ENCODE peak calls at places on chromosomes 2 and 18, in six cellular contexts. N is PC-9; O is RWPE2; C is effector memory CD4-positive, alpha-beta T cell; A is CD8-positive, alpha-beta T cell; W is transverse colon. S is an unnamed sample.
A peak's percentile ranks its signal among the peaks of the same experiment; 100 is the strongest.

GRCh38 chr2:85886585-85886984 is 2.2 kb downstream of the ST3GAL5 start:
- DNase-seq in N (no peak), O (no peak), C (no peak), A (peak; percentile 59), W (peak; percentile 41), S (peak; percentile 54)

GRCh38 chr2:39780825-39781600 is 2.0 kb upstream of the THUMPD2 start:
- DNase-seq in N (no peak), O (no peak), C (no peak), A (no peak), W (no peak), S (no peak)

GRCh38 chr18:47944972-47945843 is 14.7 kb upstream of the SMAD2 start:
- DNase-seq in N (no peak), O (no peak), C (no peak), A (no peak), W (no peak), S (no peak)

GRCh38 chr18:25633563-25633962 is 281.6 kb upstream of the ZNF521 start:
- DNase-seq in N (no peak), O (no peak), C (no peak), A (no peak), W (no peak), S (no peak)

GRCh38 chr2:186862869-186863709 is 14.1 kb upstream of the ZSWIM2 start:
- DNase-seq in N (no peak), O (no peak), C (no peak), A (no peak), W (no peak), S (no peak)

GRCh38 chr2:5937865-5938565 is 245.8 kb downstream of the SOX11 start:
- DNase-seq in N (no peak), O (no peak), C (no peak), A (no peak), W (no peak), S (no peak)

GRCh38 chr18:57630759-57631660 is 9.4 kb upstream of the NARS1 start:
- DNase-seq in N (no peak), O (no peak), C (no peak), A (no peak), W (no peak), S (no peak)

GRCh38 chr18:31301201-31301655 is 16.7 kb upstream of the DSG1 start:
- DNase-seq in N (peak; percentile 19), O (no peak), C (no peak), A (no peak), W (no peak), S (no peak)

GRCh38 chr18:31490838-31491237 is 7.1 kb upstream of the DSG2 start:
- DNase-seq in N (no peak), O (no peak), C (no peak), A (no peak), W (no peak), S (no peak)

GRCh38 chr2:117618607-117619006 is 195.9 kb upstream of the DDX18 start:
- DNase-seq in N (no peak), O (no peak), C (no peak), A (no peak), W (no peak), S (no peak)

GRCh38 chr2:59006204-59006603 is 765.1 kb upstream of the FANCL start:
- DNase-seq in N (no peak), O (no peak), C (no peak), A (no peak), W (no peak), S (no peak)

GRCh38 chr2:71668326-71669057 is 215.1 kb downstream of the DYSF start:
- DNase-seq in N (no peak), O (no peak), C (no peak), A (no peak), W (no peak), S (no peak)

GRCh38 chr18:67916142-67916541 is 399.6 kb upstream of the DSEL start:
- DNase-seq in N (no peak), O (no peak), C (no peak), A (no peak), W (no peak), S (no peak)

GRCh38 chr2:231036578-231037106 is 681 bp upstream of the C2orf72 start:
- DNase-seq in N (no peak), O (no peak), C (no peak), A (no peak), W (no peak), S (no peak)

GRCh38 chr2:211860224-211860623 is 678.4 kb downstream of the ERBB4 start:
- DNase-seq in N (no peak), O (no peak), C (no peak), A (no peak), W (no peak), S (no peak)

GRCh38 chr18:58762781-58763171 is 91.5 kb downstream of the MALT1 start:
- DNase-seq in N (no peak), O (no peak), C (no peak), A (peak; percentile 44), W (no peak), S (no peak)

GRCh38 chr2:230758566-230759480 is 46.2 kb downstream of the CAB39 start:
- DNase-seq in N (no peak), O (no peak), C (no peak), A (no peak), W (no peak), S (no peak)

GRCh38 chr2:231457101-231457500 is 7.2 kb downstream of the NCL start:
- DNase-seq in N (no peak), O (no peak), C (no peak), A (no peak), W (no peak), S (no peak)

GRCh38 chr2:53490659-53491058 is 276.9 kb upstream of the CHAC2 start:
- DNase-seq in N (no peak), O (no peak), C (no peak), A (no peak), W (peak; percentile 11), S (no peak)

DNA sequence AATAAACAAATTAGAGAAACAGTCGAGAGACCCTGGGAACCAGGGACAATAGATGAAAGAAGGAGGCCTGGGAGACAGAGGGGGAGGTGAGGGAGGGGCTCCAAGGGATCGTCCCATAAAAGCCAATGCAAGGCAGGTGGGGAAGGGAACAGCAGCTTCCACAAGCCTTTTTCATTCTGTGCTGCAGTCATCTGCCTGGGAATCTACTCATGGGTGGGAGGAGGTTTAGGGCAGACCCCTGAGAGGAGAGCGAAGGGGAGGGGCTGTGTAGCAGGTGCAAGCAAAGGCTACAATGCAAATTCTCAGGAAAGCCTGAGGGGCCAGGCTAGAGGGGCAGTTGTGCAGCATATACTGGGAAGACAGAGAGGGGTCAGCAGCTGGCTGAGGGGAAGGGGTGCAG is 135.3 kb downstream of the SETBP1 start:
- DNase-seq in N (no peak), O (no peak), C (no peak), A (no peak), W (no peak), S (no peak)
- H3K4me1 ChIP-seq in N (peaks cover 10% of the 10 kb centered on the region), O (no peaks in the 10 kb centered on the region), C (no peaks in the 10 kb centered on the region), A (no peaks in the 10 kb centered on the region), W (peaks cover 4% of the 10 kb centered on the region), S (no peaks in the 10 kb centered on the region)

DNA sequence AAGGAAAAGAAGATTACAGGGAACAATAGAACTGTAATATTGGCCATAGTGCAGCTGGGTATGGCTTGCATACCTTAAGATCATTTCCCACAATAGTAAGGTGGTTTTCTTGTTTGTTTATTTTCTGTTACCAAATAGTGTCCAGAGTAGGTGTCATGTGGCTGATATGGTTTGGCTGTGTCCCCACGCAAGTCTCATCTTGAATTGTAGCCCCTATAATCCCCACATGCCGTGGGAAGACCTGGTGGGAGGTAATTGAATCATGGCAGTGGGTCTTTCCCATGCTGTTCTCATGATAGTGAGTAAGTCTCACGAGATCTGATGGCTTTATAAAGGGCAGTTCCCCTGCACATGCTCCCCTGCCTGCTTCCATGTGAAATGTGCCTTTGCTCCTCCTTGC is 190.1 kb downstream of the ICOS start:
- DNase-seq in N (no peak), O (no peak), C (no peak), A (no peak), W (no peak), S (no peak)
- H3K4me3 ChIP-seq in N (no peak overlapping the region), O (no peak overlapping the region), C (no peak overlapping the region), A (no peak overlapping the region), W (no peak overlapping the region), S (no peak overlapping the region)

DNA sequence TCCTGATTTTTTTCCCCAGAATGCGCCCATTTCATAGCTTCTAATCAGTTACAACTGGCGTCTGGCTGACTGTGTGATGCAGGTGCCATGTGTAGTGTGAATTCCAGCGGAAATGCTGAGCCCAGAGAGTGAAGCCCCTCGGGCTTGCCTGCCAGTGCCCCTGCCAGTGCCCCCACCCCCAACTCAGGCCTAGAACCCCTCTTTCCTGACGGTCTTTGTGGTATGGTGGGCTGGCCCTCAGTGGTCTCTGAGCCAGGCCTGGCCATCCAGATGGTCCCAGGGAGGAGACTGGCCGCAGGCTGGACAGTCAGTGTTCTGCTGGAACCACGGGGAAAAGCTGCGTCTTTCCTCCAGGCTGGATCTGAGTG is 3.1 kb downstream of the RAMP1 start:
- DNase-seq in N (no peak), O (no peak), C (no peak), A (no peak), W (no peak), S (no peak)
- H3K4me1 ChIP-seq in N (peaks cover 83% of the 10 kb centered on the region), O (peaks cover 24% of the 10 kb centered on the region), C (peaks cover 2% of the 10 kb centered on the region), A (no peaks in the 10 kb centered on the region), W (peaks cover 50% of the 10 kb centered on the region), S (peaks cover 78% of the 10 kb centered on the region)

GRCh38 chr2:215505044-215505786 is 69.3 kb upstream of the FN1 start:
- DNase-seq in N (no peak), O (no peak), C (no peak), A (no peak), W (peak; percentile 18), S (no peak)
- H3K4me3 ChIP-seq in N (no peak overlapping the region), O (no peak overlapping the region), C (no peak overlapping the region), A (no peak overlapping the region), W (no peak overlapping the region), S (no peak overlapping the region)

GRCh38 chr18:7945882-7946281 is 378.8 kb downstream of the PTPRM start:
- DNase-seq in N (peak; percentile 16), O (no peak), C (no peak), A (no peak), W (no peak), S (no peak)
- H3K4me1 ChIP-seq in N (peaks cover 36% of the 10 kb centered on the region), O (peaks cover 32% of the 10 kb centered on the region), C (no peaks in the 10 kb centered on the region), A (no peaks in the 10 kb centered on the region), W (peaks cover 17% of the 10 kb centered on the region), S (peaks cover 9% of the 10 kb centered on the region)

GRCh38 chr2:1613731-1614354 is 130.5 kb downstream of the PXDN start:
- DNase-seq in N (peak; percentile 41), O (no peak), C (no peak), A (no peak), W (no peak), S (no peak)
- H3K4me3 ChIP-seq in N (no peak overlapping the region), O (no peak overlapping the region), C (no peak overlapping the region), A (no peak overlapping the region), W (no peak overlapping the region), S (no peak overlapping the region)

S was measured in thoracic aorta.